ENCODE peak calls at places on chromosomes 3 and 15, in nine cellular contexts. One of them, this sample, is unnamed.

GRCh38 chr3:115792206-115792955 is 169.1 kb downstream of the GAP43 start:
- DNase-seq in WERI-Rb-1: no peak
- DNase-seq in pancreas: no peak
- DNase-seq in cardiac muscle cell: no peak
- DNase-seq in fibroblast of lung: peak; percentile 40
- DNase-seq in AG04450: no peak
- DNase-seq in heart right ventricle: no peak
- DNase-seq in neuronal stem cell: no peak
- DNase-seq in OCI-LY7: no peak
- DNase-seq in this sample: no peak

GRCh38 chr3:46700772-46701171 is 420 bp upstream of the TMIE start:
- DNase-seq in WERI-Rb-1: no peak
- DNase-seq in pancreas: peak; percentile 45
- DNase-seq in cardiac muscle cell: peak; percentile 13
- DNase-seq in fibroblast of lung: no peak
- DNase-seq in AG04450: no peak
- DNase-seq in heart right ventricle: peak; percentile 54
- DNase-seq in neuronal stem cell: no peak
- DNase-seq in OCI-LY7: no peak
- DNase-seq in this sample: peak; percentile 54

GRCh38 chr3:140363801-140364200 is 314.1 kb upstream of the TRIM42 start:
- DNase-seq in WERI-Rb-1: no peak
- DNase-seq in pancreas: no peak
- DNase-seq in cardiac muscle cell: peak; percentile 5
- DNase-seq in fibroblast of lung: no peak
- DNase-seq in AG04450: no peak
- DNase-seq in heart right ventricle: peak; percentile 17
- DNase-seq in neuronal stem cell: no peak
- DNase-seq in OCI-LY7: no peak
- DNase-seq in this sample: peak; percentile 37

GRCh38 chr15:75843618-75844610 is 667 bp downstream of the UBE2Q2 start:
- DNase-seq in WERI-Rb-1: peak; percentile 57
- DNase-seq in pancreas: peak; percentile 59
- DNase-seq in cardiac muscle cell: peak; percentile 61
- DNase-seq in fibroblast of lung: peak; percentile 56
- DNase-seq in AG04450: no peak
- DNase-seq in heart right ventricle: peak; percentile 71
- DNase-seq in neuronal stem cell: peak; percentile 58
- DNase-seq in OCI-LY7: peak; percentile 64
- DNase-seq in this sample: peak; percentile 83

GRCh38 chr15:45795487-45796069 is 160.7 kb downstream of the SQOR start:
- DNase-seq in WERI-Rb-1: peak; percentile 62
- DNase-seq in pancreas: peak; percentile 57
- DNase-seq in cardiac muscle cell: peak; percentile 60
- DNase-seq in fibroblast of lung: peak; percentile 30
- DNase-seq in AG04450: no peak
- DNase-seq in heart right ventricle: no peak
- DNase-seq in neuronal stem cell: peak; percentile 70
- DNase-seq in OCI-LY7: peak; percentile 65
- DNase-seq in this sample: no peak

GRCh38 chr3:7489417-7489816 is 628.5 kb downstream of the GRM7 start:
- DNase-seq in WERI-Rb-1: no peak
- DNase-seq in pancreas: no peak
- DNase-seq in cardiac muscle cell: no peak
- DNase-seq in fibroblast of lung: no peak
- DNase-seq in AG04450: no peak
- DNase-seq in heart right ventricle: no peak
- DNase-seq in neuronal stem cell: no peak
- DNase-seq in OCI-LY7: no peak
- DNase-seq in this sample: no peak

GRCh38 chr3:133843634-133844033 is 38.0 kb downstream of the SRPRB start:
- DNase-seq in WERI-Rb-1: no peak
- DNase-seq in pancreas: no peak
- DNase-seq in cardiac muscle cell: peak; percentile 40
- DNase-seq in fibroblast of lung: peak; percentile 95
- DNase-seq in AG04450: peak; percentile 59
- DNase-seq in heart right ventricle: no peak
- DNase-seq in neuronal stem cell: no peak
- DNase-seq in OCI-LY7: no peak
- DNase-seq in this sample: no peak

GRCh38 chr3:134641671-134642300 is 9.0 kb downstream of the KY start:
- DNase-seq in WERI-Rb-1: no peak
- DNase-seq in pancreas: no peak
- DNase-seq in cardiac muscle cell: no peak
- DNase-seq in fibroblast of lung: no peak
- DNase-seq in AG04450: no peak
- DNase-seq in heart right ventricle: no peak
- DNase-seq in neuronal stem cell: no peak
- DNase-seq in OCI-LY7: no peak
- DNase-seq in this sample: no peak

GRCh38 chr3:196138464-196138863 is 56.6 kb upstream of the TFRC start:
- DNase-seq in WERI-Rb-1: no peak
- DNase-seq in pancreas: no peak
- DNase-seq in cardiac muscle cell: peak; percentile 64
- DNase-seq in fibroblast of lung: no peak
- DNase-seq in AG04450: no peak
- DNase-seq in heart right ventricle: no peak
- DNase-seq in neuronal stem cell: no peak
- DNase-seq in OCI-LY7: no peak
- DNase-seq in this sample: peak; percentile 51

GRCh38 chr3:27756877-27757276 is 34.8 kb upstream of the EOMES start:
- DNase-seq in WERI-Rb-1: no peak
- DNase-seq in pancreas: no peak
- DNase-seq in cardiac muscle cell: no peak
- DNase-seq in fibroblast of lung: no peak
- DNase-seq in AG04450: no peak
- DNase-seq in heart right ventricle: no peak
- DNase-seq in neuronal stem cell: no peak
- DNase-seq in OCI-LY7: no peak
- DNase-seq in this sample: no peak

GRCh38 chr3:169657351-169658124 is 6.0 kb downstream of the MECOM start:
- DNase-seq in WERI-Rb-1: no peak
- DNase-seq in pancreas: peak; percentile 57
- DNase-seq in cardiac muscle cell: peak; percentile 30
- DNase-seq in fibroblast of lung: peak; percentile 30
- DNase-seq in AG04450: no peak
- DNase-seq in heart right ventricle: no peak
- DNase-seq in neuronal stem cell: no peak
- DNase-seq in OCI-LY7: no peak
- DNase-seq in this sample: no peak

GRCh38 chr15:67548862-67549651 is 6.6 kb downstream of the MAP2K5 start:
- DNase-seq in WERI-Rb-1: peak; percentile 67
- DNase-seq in pancreas: no peak
- DNase-seq in cardiac muscle cell: no peak
- DNase-seq in fibroblast of lung: no peak
- DNase-seq in AG04450: no peak
- DNase-seq in heart right ventricle: peak; percentile 20
- DNase-seq in neuronal stem cell: peak; percentile 63
- DNase-seq in OCI-LY7: peak; percentile 44
- DNase-seq in this sample: no peak

GRCh38 chr3:51691949-51692348 is 14.9 kb upstream of the GRM2 start:
- DNase-seq in WERI-Rb-1: no peak
- DNase-seq in pancreas: no peak
- DNase-seq in cardiac muscle cell: no peak
- DNase-seq in fibroblast of lung: no peak
- DNase-seq in AG04450: no peak
- DNase-seq in heart right ventricle: no peak
- DNase-seq in neuronal stem cell: no peak
- DNase-seq in OCI-LY7: no peak
- DNase-seq in this sample: no peak

GRCh38 chr3:17032407-17033034 is 147.8 kb downstream of the PLCL2 start:
- DNase-seq in WERI-Rb-1: no peak
- DNase-seq in pancreas: no peak
- DNase-seq in cardiac muscle cell: peak; percentile 60
- DNase-seq in fibroblast of lung: peak; percentile 53
- DNase-seq in AG04450: no peak
- DNase-seq in heart right ventricle: no peak
- DNase-seq in neuronal stem cell: no peak
- DNase-seq in OCI-LY7: peak; percentile 38
- DNase-seq in this sample: no peak

GRCh38 chr3:64151335-64151871 is 73.9 kb downstream of the PRICKLE2 start:
- DNase-seq in WERI-Rb-1: no peak
- DNase-seq in pancreas: no peak
- DNase-seq in cardiac muscle cell: peak; percentile 25
- DNase-seq in fibroblast of lung: peak; percentile 32
- DNase-seq in AG04450: no peak
- DNase-seq in heart right ventricle: no peak
- DNase-seq in neuronal stem cell: no peak
- DNase-seq in OCI-LY7: no peak
- DNase-seq in this sample: no peak
- H3K27ac ChIP-seq in WERI-Rb-1: no peak overlapping the region
- H3K27ac ChIP-seq in pancreas: no peak overlapping the region
- H3K27ac ChIP-seq in cardiac muscle cell: peak overlapping the region; percentile 56
- H3K27ac ChIP-seq in fibroblast of lung: peak overlapping the region; percentile 98
- H3K27ac ChIP-seq in AG04450: peak overlapping the region; percentile 98
- H3K27ac ChIP-seq in heart right ventricle: peak overlapping the region; percentile 75
- H3K27ac ChIP-seq in neuronal stem cell: no peak overlapping the region
- H3K27ac ChIP-seq in OCI-LY7: no peak overlapping the region
- H3K27ac ChIP-seq in this sample: no peak overlapping the region

GRCh38 chr3:194166682-194167479 is 30.9 kb downstream of the HES1 start:
- DNase-seq in WERI-Rb-1: peak; percentile 58
- DNase-seq in pancreas: no peak
- DNase-seq in cardiac muscle cell: peak; percentile 73
- DNase-seq in fibroblast of lung: peak; percentile 3
- DNase-seq in AG04450: no peak
- DNase-seq in heart right ventricle: peak; percentile 28
- DNase-seq in neuronal stem cell: no peak
- DNase-seq in OCI-LY7: no peak
- DNase-seq in this sample: peak; percentile 44

GRCh38 chr3:194169595-194169994 is 33.6 kb downstream of the HES1 start:
- DNase-seq in WERI-Rb-1: no peak
- DNase-seq in pancreas: no peak
- DNase-seq in cardiac muscle cell: no peak
- DNase-seq in fibroblast of lung: no peak
- DNase-seq in AG04450: no peak
- DNase-seq in heart right ventricle: no peak
- DNase-seq in neuronal stem cell: no peak
- DNase-seq in OCI-LY7: no peak
- DNase-seq in this sample: no peak

GRCh38 chr3:194168994-194169393 is 33.0 kb downstream of the HES1 start:
- DNase-seq in WERI-Rb-1: no peak
- DNase-seq in pancreas: no peak
- DNase-seq in cardiac muscle cell: no peak
- DNase-seq in fibroblast of lung: no peak
- DNase-seq in AG04450: no peak
- DNase-seq in heart right ventricle: no peak
- DNase-seq in neuronal stem cell: no peak
- DNase-seq in OCI-LY7: no peak
- DNase-seq in this sample: no peak

GRCh38 chr3:194167480-194167862 is 31.5 kb downstream of the HES1 start:
- DNase-seq in WERI-Rb-1: no peak
- DNase-seq in pancreas: no peak
- DNase-seq in cardiac muscle cell: no peak
- DNase-seq in fibroblast of lung: no peak
- DNase-seq in AG04450: no peak
- DNase-seq in heart right ventricle: no peak
- DNase-seq in neuronal stem cell: no peak
- DNase-seq in OCI-LY7: no peak
- DNase-seq in this sample: no peak

GRCh38 chr3:194167873-194168272 is 31.9 kb downstream of the HES1 start:
- DNase-seq in WERI-Rb-1: no peak
- DNase-seq in pancreas: no peak
- DNase-seq in cardiac muscle cell: no peak
- DNase-seq in fibroblast of lung: no peak
- DNase-seq in AG04450: no peak
- DNase-seq in heart right ventricle: no peak
- DNase-seq in neuronal stem cell: no peak
- DNase-seq in OCI-LY7: no peak
- DNase-seq in this sample: no peak
- H3K27ac ChIP-seq in WERI-Rb-1: peak overlapping the region; percentile 12
- H3K27ac ChIP-seq in pancreas: no peak overlapping the region
- H3K27ac ChIP-seq in cardiac muscle cell: no peak overlapping the region
- H3K27ac ChIP-seq in fibroblast of lung: no peak overlapping the region
- H3K27ac ChIP-seq in AG04450: no peak overlapping the region
- H3K27ac ChIP-seq in heart right ventricle: no peak overlapping the region
- H3K27ac ChIP-seq in neuronal stem cell: no peak overlapping the region
- H3K27ac ChIP-seq in OCI-LY7: no peak overlapping the region
- H3K27ac ChIP-seq in this sample: no peak overlapping the region

DNA sequence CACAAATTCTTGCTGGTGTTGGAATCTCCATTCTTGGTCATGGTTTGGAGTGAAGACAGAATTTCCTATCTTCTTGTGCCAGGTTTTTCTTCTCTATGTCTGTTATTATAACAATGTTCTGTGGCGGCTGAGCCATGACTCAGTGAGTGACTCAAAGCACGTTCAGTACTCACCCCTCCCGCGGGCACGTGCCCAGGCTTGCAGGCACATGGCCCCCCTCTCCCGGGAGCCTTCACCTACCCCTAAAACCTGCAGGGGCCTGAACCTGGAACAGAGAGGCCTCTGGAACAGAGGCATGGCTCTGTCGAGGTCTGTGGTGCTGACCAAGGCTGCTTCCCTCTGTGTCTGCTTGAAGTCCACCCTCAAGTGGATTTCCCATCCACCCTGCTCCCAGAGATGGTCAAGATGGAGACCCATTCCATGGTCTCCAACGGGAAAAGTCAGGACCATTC is 27.6 kb downstream of the PLXNB1 start:
- DNase-seq in WERI-Rb-1: peak; percentile 4
- DNase-seq in pancreas: peak; percentile 57
- DNase-seq in cardiac muscle cell: peak; percentile 92
- DNase-seq in fibroblast of lung: peak; percentile 94
- DNase-seq in AG04450: peak; percentile 77
- DNase-seq in heart right ventricle: peak; percentile 45
- DNase-seq in neuronal stem cell: no peak
- DNase-seq in OCI-LY7: no peak
- DNase-seq in this sample: peak; percentile 92
- H3K27ac ChIP-seq in WERI-Rb-1: no peak overlapping the region
- H3K27ac ChIP-seq in pancreas: peak overlapping the region; percentile 46
- H3K27ac ChIP-seq in cardiac muscle cell: no peak overlapping the region
- H3K27ac ChIP-seq in fibroblast of lung: no peak overlapping the region
- H3K27ac ChIP-seq in AG04450: peak overlapping the region; percentile 77
- H3K27ac ChIP-seq in heart right ventricle: no peak overlapping the region
- H3K27ac ChIP-seq in neuronal stem cell: no peak overlapping the region
- H3K27ac ChIP-seq in OCI-LY7: no peak overlapping the region
- H3K27ac ChIP-seq in this sample: peak overlapping the region; percentile 49

DNA sequence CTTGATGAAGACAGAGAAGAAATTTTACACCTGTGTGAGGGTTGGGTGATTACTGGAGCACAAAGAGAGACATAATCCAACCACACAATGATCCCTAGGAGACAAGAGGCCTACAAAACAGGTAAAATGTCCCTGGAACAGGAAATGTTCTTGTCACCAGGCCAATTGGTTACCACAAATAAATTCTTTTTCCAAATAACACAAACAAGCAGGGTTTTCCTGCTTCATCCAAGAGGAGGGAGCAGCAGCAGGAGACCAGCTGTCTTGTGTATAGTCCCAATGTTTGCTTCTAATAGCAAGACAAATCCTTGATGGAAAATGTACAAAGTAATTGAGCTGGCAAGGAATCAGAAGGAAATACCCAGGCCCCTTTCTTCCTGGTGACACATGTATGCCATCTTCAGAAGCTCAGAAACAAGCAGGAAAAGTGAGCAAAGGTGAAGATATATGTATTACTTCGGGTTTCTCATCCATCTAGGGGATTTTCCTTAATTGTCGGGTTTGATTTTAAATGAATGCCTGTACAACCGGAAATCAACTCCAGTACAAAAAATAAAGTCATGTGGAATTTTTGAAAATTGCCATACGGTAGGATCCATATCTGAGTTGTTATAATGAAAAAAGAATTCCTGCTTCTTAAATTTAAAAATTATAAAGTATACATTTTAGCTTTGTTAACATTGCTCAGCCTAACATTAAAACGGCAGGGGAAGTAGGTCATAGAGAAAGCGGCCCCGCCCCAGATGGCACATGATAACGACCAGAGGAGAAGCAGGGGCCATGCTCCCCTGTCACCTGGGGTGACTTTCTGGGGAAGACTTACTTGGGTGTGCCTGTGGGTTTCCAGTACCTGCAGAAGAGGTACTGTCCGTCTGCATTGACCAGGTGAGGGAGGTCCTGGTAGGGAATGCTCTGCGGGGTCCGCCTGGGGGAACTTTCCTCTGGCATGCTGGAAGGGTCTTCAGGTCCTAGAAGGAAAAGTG is 1.2 kb downstream of the MGLL start:
- DNase-seq in WERI-Rb-1: no peak
- DNase-seq in pancreas: no peak
- DNase-seq in cardiac muscle cell: no peak
- DNase-seq in fibroblast of lung: peak; percentile 73
- DNase-seq in AG04450: no peak
- DNase-seq in heart right ventricle: no peak
- DNase-seq in neuronal stem cell: no peak
- DNase-seq in OCI-LY7: no peak
- DNase-seq in this sample: no peak
- H3K27ac ChIP-seq in WERI-Rb-1: no peak overlapping the region
- H3K27ac ChIP-seq in pancreas: no peak overlapping the region
- H3K27ac ChIP-seq in cardiac muscle cell: no peak overlapping the region
- H3K27ac ChIP-seq in fibroblast of lung: peak overlapping the region; percentile 80
- H3K27ac ChIP-seq in AG04450: no peak overlapping the region
- H3K27ac ChIP-seq in heart right ventricle: peak overlapping the region; percentile 83
- H3K27ac ChIP-seq in neuronal stem cell: no peak overlapping the region
- H3K27ac ChIP-seq in OCI-LY7: no peak overlapping the region
- H3K27ac ChIP-seq in this sample: no peak overlapping the region